ENCODE peak calls at places on chromosomes 3 and 15, in four cellular contexts. One of them, this sample, is unnamed.

GRCh38 chr15:31325432-31325975 is 1.1 kb upstream of the KLF13 start:
- DNase-seq in HepG2: no peak
- DNase-seq in K562: peak; percentile 52
- DNase-seq in GM12878: no peak
- DNase-seq in this sample: peak; percentile 43

GRCh38 chr3:105353485-105354161 is 13.1 kb upstream of the ALCAM start:
- DNase-seq in HepG2: no peak
- DNase-seq in K562: no peak
- DNase-seq in GM12878: no peak
- DNase-seq in this sample: peak; percentile 17

GRCh38 chr3:42012378-42012934 is 50.6 kb upstream of the ULK4 start:
- DNase-seq in HepG2: no peak
- DNase-seq in K562: no peak
- DNase-seq in GM12878: no peak
- DNase-seq in this sample: no peak

GRCh38 chr15:39580117-39580629 is 706 bp upstream of the THBS1 start:
- DNase-seq in HepG2: peak; percentile 81
- DNase-seq in K562: peak; percentile 81
- DNase-seq in GM12878: no peak
- DNase-seq in this sample: peak; percentile 54

GRCh38 chr3:183502782-183503181 is 52.7 kb downstream of the KLHL6 start:
- DNase-seq in HepG2: no peak
- DNase-seq in K562: no peak
- DNase-seq in GM12878: no peak
- DNase-seq in this sample: no peak

GRCh38 chr3:169440926-169441325 is 222.6 kb downstream of the MECOM start:
- DNase-seq in HepG2: no peak
- DNase-seq in K562: no peak
- DNase-seq in GM12878: no peak
- DNase-seq in this sample: no peak

GRCh38 chr3:880371-880770 is 212.5 kb upstream of the CNTN6 start:
- DNase-seq in HepG2: no peak
- DNase-seq in K562: no peak
- DNase-seq in GM12878: no peak
- DNase-seq in this sample: no peak

GRCh38 chr15:66497502-66498455 is at the start of gene SNAPC5:
- DNase-seq in HepG2: peak; percentile 88
- DNase-seq in K562: peak; percentile 84
- DNase-seq in GM12878: peak; percentile 72
- DNase-seq in this sample: peak; percentile 96

GRCh38 chr15:72196409-72197044 is 1.1 kb downstream of the GRAMD2A start:
- DNase-seq in HepG2: no peak
- DNase-seq in K562: no peak
- DNase-seq in GM12878: no peak
- DNase-seq in this sample: peak; percentile 62

GRCh38 chr15:34147371-34148140 is 45.7 kb downstream of the PGBD4 start:
- DNase-seq in HepG2: no peak
- DNase-seq in K562: no peak
- DNase-seq in GM12878: no peak
- DNase-seq in this sample: peak; percentile 35

GRCh38 chr15:29183071-29183831 is 86.4 kb downstream of the NSMCE3 start:
- DNase-seq in HepG2: no peak
- DNase-seq in K562: no peak
- DNase-seq in GM12878: no peak
- DNase-seq in this sample: no peak

GRCh38 chr3:193863657-193864323 is 270.8 kb downstream of the OPA1 start:
- DNase-seq in HepG2: no peak
- DNase-seq in K562: no peak
- DNase-seq in GM12878: no peak
- DNase-seq in this sample: no peak

GRCh38 chr15:57567909-57568308 is 23.8 kb upstream of the MYZAP start:
- DNase-seq in HepG2: no peak
- DNase-seq in K562: no peak
- DNase-seq in GM12878: no peak
- DNase-seq in this sample: no peak

GRCh38 chr3:189041482-189042090 is 130.2 kb upstream of the TPRG1 start:
- DNase-seq in HepG2: peak; percentile 58
- DNase-seq in K562: no peak
- DNase-seq in GM12878: peak; percentile 19
- DNase-seq in this sample: peak; percentile 13

GRCh38 chr15:29933043-29933442 is 110.8 kb upstream of the TJP1 start:
- DNase-seq in HepG2: no peak
- DNase-seq in K562: no peak
- DNase-seq in GM12878: no peak
- DNase-seq in this sample: peak; percentile 61

GRCh38 chr3:185900228-185900627 is 37.6 kb downstream of the TRA2B start:
- DNase-seq in HepG2: peak; percentile 69
- DNase-seq in K562: peak; percentile 47
- DNase-seq in GM12878: no peak
- DNase-seq in this sample: peak; percentile 64

GRCh38 chr3:194270627-194271458 is 80.3 kb downstream of the CPN2 start:
- DNase-seq in HepG2: peak; percentile 43
- DNase-seq in K562: no peak
- DNase-seq in GM12878: no peak
- DNase-seq in this sample: no peak

GRCh38 chr3:129058441-129059194 is 2.0 kb upstream of the GP9 start:
- DNase-seq in HepG2: no peak
- DNase-seq in K562: no peak
- DNase-seq in GM12878: peak; percentile 48
- DNase-seq in this sample: no peak

GRCh38 chr3:182045721-182046120 is 334.0 kb downstream of the SOX2 start:
- DNase-seq in HepG2: no peak
- DNase-seq in K562: no peak
- DNase-seq in GM12878: no peak
- DNase-seq in this sample: no peak

GRCh38 chr3:191070201-191070600 is 128.8 kb upstream of the OSTN start:
- DNase-seq in HepG2: no peak
- DNase-seq in K562: no peak
- DNase-seq in GM12878: no peak
- DNase-seq in this sample: no peak

GRCh38 chr3:73086071-73086494 is 24.6 kb downstream of the EBLN2 start:
- DNase-seq in HepG2: peak; percentile 34
- DNase-seq in K562: peak; percentile 45
- DNase-seq in GM12878: no peak
- DNase-seq in this sample: peak; percentile 28

GRCh38 chr3:24492971-24493551 is 1.6 kb downstream of the THRB start:
- DNase-seq in HepG2: no peak
- DNase-seq in K562: no peak
- DNase-seq in GM12878: no peak
- DNase-seq in this sample: no peak

GRCh38 chr3:141979050-141979671 is 102.7 kb downstream of the ATP1B3 start:
- DNase-seq in HepG2: no peak
- DNase-seq in K562: no peak
- DNase-seq in GM12878: no peak
- DNase-seq in this sample: peak; percentile 44

GRCh38 chr3:17969244-17969643 is 226.8 kb upstream of the TBC1D5 start:
- DNase-seq in HepG2: no peak
- DNase-seq in K562: no peak
- DNase-seq in GM12878: no peak
- DNase-seq in this sample: no peak
- TF ChIP-seq POLR2AphosphoS2 in HepG2: no peak
- TF ChIP-seq POLR2AphosphoS2 in K562: no peak
- TF ChIP-seq POLR2AphosphoS2 in GM12878: no peak
- TF ChIP-seq POLR2AphosphoS2 in this sample: no peak

DNA sequence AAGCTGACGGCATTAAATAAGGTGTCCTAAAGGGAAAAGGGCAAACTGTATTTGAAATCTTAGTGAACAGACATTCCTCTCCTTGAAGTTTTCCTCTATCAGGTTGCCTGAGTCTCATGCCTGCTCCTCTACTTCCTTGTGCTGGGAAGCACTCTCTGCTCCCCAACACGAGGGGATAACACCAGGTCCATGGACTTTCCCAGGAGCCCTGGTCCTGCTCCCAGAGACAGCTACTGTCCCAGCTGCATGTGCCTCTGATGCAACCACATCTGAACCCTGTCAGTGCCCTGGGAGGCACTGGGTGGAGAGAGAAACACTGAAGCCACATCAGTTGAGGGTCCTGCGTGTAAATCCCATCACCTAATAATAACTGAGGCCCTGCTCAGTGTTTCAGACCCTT is 7.4 kb downstream of the TLR9 start:
- DNase-seq in HepG2: no peak
- DNase-seq in K562: no peak
- DNase-seq in GM12878: no peak
- DNase-seq in this sample: no peak
- TF ChIP-seq POLR2AphosphoS2 in HepG2: no peak
- TF ChIP-seq POLR2AphosphoS2 in K562: no peak
- TF ChIP-seq POLR2AphosphoS2 in GM12878: no peak
- TF ChIP-seq POLR2AphosphoS2 in this sample: no peak

GRCh38 chr15:49610166-49610918 is 10.3 kb downstream of the FAM227B start:
- DNase-seq in HepG2: no peak
- DNase-seq in K562: no peak
- DNase-seq in GM12878: no peak
- DNase-seq in this sample: no peak
- TF ChIP-seq POLR2AphosphoS2 in HepG2: no peak
- TF ChIP-seq POLR2AphosphoS2 in K562: no peak
- TF ChIP-seq POLR2AphosphoS2 in GM12878: no peak
- TF ChIP-seq POLR2AphosphoS2 in this sample: no peak

GRCh38 chr3:28699283-28699682 is 350.7 kb upstream of the AZI2 start:
- DNase-seq in HepG2: no peak
- DNase-seq in K562: no peak
- DNase-seq in GM12878: no peak
- DNase-seq in this sample: no peak
- TF ChIP-seq POLR2AphosphoS2 in HepG2: no peak
- TF ChIP-seq POLR2AphosphoS2 in K562: no peak
- TF ChIP-seq POLR2AphosphoS2 in GM12878: no peak
- TF ChIP-seq POLR2AphosphoS2 in this sample: no peak

GRCh38 chr3:121817753-121818152 is 17.1 kb downstream of the IQCB1 start:
- DNase-seq in HepG2: no peak
- DNase-seq in K562: no peak
- DNase-seq in GM12878: no peak
- DNase-seq in this sample: no peak
- TF ChIP-seq POLR2AphosphoS2 in HepG2: no peak
- TF ChIP-seq POLR2AphosphoS2 in K562: no peak
- TF ChIP-seq POLR2AphosphoS2 in GM12878: no peak
- TF ChIP-seq POLR2AphosphoS2 in this sample: no peak

DNA sequence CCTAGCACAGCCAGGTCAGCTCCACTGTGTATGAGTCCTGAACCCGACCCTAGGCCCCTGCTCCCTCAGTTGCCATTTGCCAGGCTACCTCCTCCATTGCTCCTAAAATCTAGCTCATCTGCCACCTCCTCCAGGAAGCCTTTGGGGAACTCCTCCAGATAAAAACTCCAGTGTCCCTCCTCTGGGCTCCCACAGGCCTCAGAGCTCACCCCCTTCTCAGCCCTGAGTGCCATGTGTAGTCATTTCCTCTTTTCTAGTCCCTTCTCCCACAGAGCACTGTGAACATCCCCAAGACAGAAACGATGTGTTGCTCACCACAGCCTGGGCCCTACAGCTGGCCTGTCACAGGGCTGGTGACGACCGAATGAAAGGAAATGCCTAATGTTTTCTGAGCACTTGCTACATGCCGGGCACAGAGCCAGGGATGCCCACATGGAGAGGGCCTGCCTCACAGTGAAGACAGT is 61.0 kb downstream of the IQSEC1 start:
- DNase-seq in HepG2: no peak
- DNase-seq in K562: no peak
- DNase-seq in GM12878: peak; percentile 84
- DNase-seq in this sample: no peak
- TF ChIP-seq POLR2AphosphoS2 in HepG2: no peak
- TF ChIP-seq POLR2AphosphoS2 in K562: no peak
- TF ChIP-seq POLR2AphosphoS2 in GM12878: no peak
- TF ChIP-seq POLR2AphosphoS2 in this sample: no peak

DNA sequence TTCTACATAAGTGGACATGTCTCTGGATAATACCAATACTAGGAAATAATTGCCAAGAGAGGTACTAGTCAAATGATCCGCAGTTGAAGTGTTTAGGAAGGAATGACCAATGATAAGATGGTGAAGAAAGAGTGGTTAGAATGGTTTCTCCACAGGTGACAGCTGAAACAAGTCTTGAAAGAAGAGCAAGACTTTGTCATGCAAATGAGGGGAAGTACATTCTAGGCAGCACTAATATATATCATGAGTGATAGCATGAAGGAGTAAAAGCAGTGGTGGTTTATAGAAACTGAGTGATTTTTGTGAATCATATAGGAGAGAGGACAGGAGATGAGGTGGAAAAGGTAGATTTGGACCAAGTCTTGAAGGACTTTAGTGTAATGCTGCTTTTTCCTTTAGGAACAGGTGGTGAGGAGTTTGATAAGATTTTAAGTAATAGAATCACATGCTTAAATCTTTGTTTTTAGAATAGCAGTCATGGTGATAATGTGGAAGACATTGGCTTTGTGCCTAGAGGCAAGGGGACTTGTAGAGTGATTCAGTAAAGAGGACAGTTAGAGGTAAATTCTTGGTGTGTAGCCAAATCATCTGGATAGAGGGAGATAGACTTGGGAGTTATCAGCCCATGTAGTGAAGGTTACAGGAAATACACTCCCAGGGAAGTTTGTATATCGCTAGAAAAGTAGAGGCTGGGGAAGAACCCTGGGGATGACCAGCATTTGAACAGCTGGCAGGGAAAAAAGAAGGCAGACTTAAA is 31.9 kb downstream of the SLMAP start:
- DNase-seq in HepG2: no peak
- DNase-seq in K562: peak; percentile 26
- DNase-seq in GM12878: peak; percentile 57
- DNase-seq in this sample: no peak
- TF ChIP-seq POLR2AphosphoS2 in HepG2: no peak
- TF ChIP-seq POLR2AphosphoS2 in K562: no peak
- TF ChIP-seq POLR2AphosphoS2 in GM12878: no peak
- TF ChIP-seq POLR2AphosphoS2 in this sample: no peak

GRCh38 chr3:4418156-4418555 is 48.9 kb downstream of the SUMF1 start:
- DNase-seq in HepG2: no peak
- DNase-seq in K562: no peak
- DNase-seq in GM12878: no peak
- DNase-seq in this sample: no peak

GRCh38 chr3:4416427-4416826 is 50.6 kb downstream of the SUMF1 start:
- DNase-seq in HepG2: no peak
- DNase-seq in K562: no peak
- DNase-seq in GM12878: no peak
- DNase-seq in this sample: no peak

GRCh38 chr3:4417449-4417848 is 49.6 kb downstream of the SUMF1 start:
- DNase-seq in HepG2: no peak
- DNase-seq in K562: no peak
- DNase-seq in GM12878: no peak
- DNase-seq in this sample: no peak

GRCh38 chr3:4419386-4419785 is 47.7 kb downstream of the SUMF1 start:
- DNase-seq in HepG2: no peak
- DNase-seq in K562: no peak
- DNase-seq in GM12878: no peak
- DNase-seq in this sample: no peak

DNA sequence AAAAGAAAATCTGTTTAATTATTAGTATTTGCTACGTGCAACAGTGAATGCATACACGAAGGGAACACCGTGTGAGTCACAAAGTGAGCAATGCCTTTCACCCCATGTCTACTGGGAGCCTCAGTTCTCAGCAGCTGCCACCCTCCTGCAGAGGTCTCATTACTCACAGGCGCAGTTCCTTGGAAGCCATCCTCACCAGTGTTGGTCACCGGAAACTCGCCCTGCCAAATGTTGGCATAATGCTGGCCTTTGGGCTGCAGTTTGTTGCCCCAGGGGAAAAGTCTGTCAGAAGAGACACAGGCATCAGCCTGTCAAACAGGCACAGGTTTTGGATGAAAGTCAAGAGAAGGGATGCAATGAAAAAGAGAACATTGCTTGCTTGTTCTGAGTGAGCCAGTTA is 50.1 kb downstream of the SUMF1 start:
- DNase-seq in HepG2: no peak
- DNase-seq in K562: no peak
- DNase-seq in GM12878: no peak
- DNase-seq in this sample: peak; percentile 63
- TF ChIP-seq POLR2AphosphoS2 in HepG2: no peak
- TF ChIP-seq POLR2AphosphoS2 in K562: no peak
- TF ChIP-seq POLR2AphosphoS2 in GM12878: no peak
- TF ChIP-seq POLR2AphosphoS2 in this sample: no peak